ENCODE peak calls at places on chromosomes 11 and 22, in eight cellular contexts. S, D, M, H, Q, U, O and R are unnamed samples.

GRCh38 chr22:27633296-27633871 is 168.2 kb downstream of the MN1 start:
- DNase-seq in U (no peak), H (no peak), S (no peak), O (no peak), Q (no peak), D (no peak), M (no peak), R (no peak)

GRCh38 chr22:31830721-31831070 is 76.9 kb downstream of the DEPDC5 start:
- DNase-seq in S (no peak), U (no peak), M (peak), Q (no peak), O (peak), H (no peak), D (no peak), R (no peak)

GRCh38 chr11:15053201-15053685 is 20.1 kb upstream of the CALCB start:
- DNase-seq in S (no peak), Q (no peak), D (no peak), H (no peak), M (no peak), U (no peak), O (peak), R (peak)

GRCh38 chr22:38694945-38695344 is 5.8 kb downstream of the JOSD1 start:
- DNase-seq in U (peak), O (no peak), S (no peak), H (no peak), D (no peak), Q (no peak), M (no peak), R (no peak)

GRCh38 chr11:117495357-117495756 is 167.7 kb downstream of the CEP164 start:
- DNase-seq in S (no peak), M (no peak), H (no peak), U (no peak), O (no peak), Q (no peak), D (no peak), R (no peak)

GRCh38 chr22:21907638-21908522 is 40.4 kb upstream of the MAPK1 start:
- DNase-seq in S (no peak), H (no peak), M (no peak), U (no peak), D (no peak), Q (no peak), O (no peak), R (no peak)

GRCh38 chr22:19518568-19519030 is 5.6 kb downstream of the CLDN5 start:
- DNase-seq in M (no peak), S (no peak), D (no peak), O (no peak), U (no peak), Q (no peak), H (no peak), R (no peak)

GRCh38 chr11:123549901-123550619 is 104.4 kb downstream of the SCN3B start:
- DNase-seq in H (no peak), S (no peak), M (no peak), O (no peak), Q (no peak), U (no peak), D (no peak), R (no peak)

GRCh38 chr22:24165673-24166072 is 15.6 kb upstream of the SUSD2 start:
- DNase-seq in U (no peak), O (peak), H (no peak), D (no peak), M (no peak), S (no peak), Q (no peak), R (no peak)

GRCh38 chr22:25941365-25941960 is 199.5 kb downstream of the MYO18B start:
- DNase-seq in M (no peak), D (no peak), H (no peak), Q (no peak), O (no peak), U (no peak), S (no peak), R (no peak)

GRCh38 chr11:79809487-79809886 is 368.7 kb upstream of the TENM4 start:
- DNase-seq in D (no peak), H (no peak), S (no peak), O (no peak), Q (no peak), M (no peak), U (no peak), R (no peak)

GRCh38 chr22:47795477-47796127 is 1033.2 kb downstream of the TBC1D22A start:
- DNase-seq in D (no peak), Q (no peak), O (no peak), S (no peak), U (no peak), H (no peak), M (no peak), R (no peak)

GRCh38 chr11:47992959-47993820 is 12.8 kb downstream of the PTPRJ start:
- DNase-seq in S (peak), Q (no peak), O (no peak), D (no peak), H (peak), M (peak), U (peak), R (peak)

GRCh38 chr11:6812391-6813005 is 13.0 kb upstream of the OR6A2 start:
- DNase-seq in O (peak), U (peak), M (no peak), H (peak), Q (no peak), D (no peak), S (peak), R (no peak)

GRCh38 chr11:8258289-8258688 is 5.4 kb downstream of the LMO1 start:
- DNase-seq in D (no peak), H (no peak), Q (no peak), S (no peak), U (no peak), O (no peak), M (no peak), R (no peak)

GRCh38 chr22:38755911-38756532 is at the start of gene SUN2:
- DNase-seq in D (peak), S (peak), H (peak), Q (peak), O (peak), U (peak), M (peak), R (no peak)

GRCh38 chr11:108063410-108063809 is 54.7 kb downstream of the CUL5 start:
- DNase-seq in O (no peak), D (no peak), M (no peak), H (no peak), Q (no peak), U (no peak), S (no peak), R (no peak)

GRCh38 chr11:110878513-110878912 is 166.3 kb upstream of the ARHGAP20 start:
- DNase-seq in H (no peak), Q (no peak), U (peak), D (no peak), S (peak), O (no peak), M (no peak), R (peak)

GRCh38 chr11:123111465-123111864 is 49.5 kb upstream of the HSPA8 start:
- DNase-seq in U (peak), M (no peak), S (peak), O (peak), D (no peak), Q (no peak), H (peak), R (no peak)

GRCh38 chr11:13963169-13963948 is 836 bp downstream of the SPON1 start:
- DNase-seq in S (peak), D (no peak), U (no peak), H (no peak), O (no peak), Q (no peak), M (no peak), R (no peak)

GRCh38 chr22:22009661-22010060 is 27.1 kb upstream of the TOP3B start:
- DNase-seq in S (no peak), M (no peak), H (no peak), U (no peak), O (peak), Q (no peak), D (no peak), R (no peak)

GRCh38 chr22:44451016-44451415 is 47.0 kb downstream of the RTL6 start:
- DNase-seq in M (no peak), D (no peak), Q (no peak), U (no peak), S (no peak), O (no peak), H (no peak), R (no peak)

GRCh38 chr11:36033936-36034335 is 90.1 kb downstream of the LDLRAD3 start:
- DNase-seq in S (no peak), H (no peak), D (no peak), Q (no peak), O (no peak), M (no peak), U (no peak), R (no peak)

DNA sequence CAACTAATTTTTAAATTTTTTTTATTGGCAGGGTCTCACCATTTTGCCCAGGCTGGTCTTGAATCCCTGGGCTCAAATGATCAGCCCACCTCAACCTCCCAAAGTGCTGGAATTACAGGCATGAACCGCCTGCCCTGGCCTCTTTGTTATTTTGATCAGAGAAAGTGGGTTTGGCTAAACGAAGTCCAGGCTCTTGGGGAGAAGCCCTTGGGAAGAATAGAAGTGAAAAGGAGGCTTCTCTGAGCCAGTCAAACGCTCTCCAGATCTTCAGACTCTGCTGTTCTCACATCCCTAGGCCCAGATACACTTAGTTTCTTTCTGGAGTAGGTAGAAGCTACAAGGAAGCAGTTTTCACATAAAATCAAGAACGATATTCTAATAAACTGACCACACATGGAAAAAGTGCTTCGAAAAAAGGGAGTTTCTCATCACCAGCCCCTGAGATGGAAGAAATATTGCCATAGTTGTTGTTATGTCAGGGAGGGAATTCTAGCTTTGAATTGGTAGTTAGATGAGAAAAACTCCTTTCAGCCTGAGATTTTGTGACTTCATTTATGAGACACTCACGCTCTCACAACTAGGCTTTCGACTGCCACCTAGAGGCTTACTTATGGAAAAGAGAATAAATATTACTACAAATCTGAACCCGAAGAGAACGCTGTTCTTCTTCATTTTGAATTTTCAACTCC is 41.7 kb upstream of the AQP11 start:
- DNase-seq in U (peak), O (peak), D (no peak), M (peak), Q (no peak), S (peak), H (peak), R (peak)
- H3K4me3 ChIP-seq in U (no peak), O (no peak), D (no peak), M (no peak), Q (no peak), S (no peak), H (no peak), R (no peak)

GRCh38 chr11:73218106-73218829 is at the start of gene P2RY2:
- DNase-seq in Q (no peak), D (peak), H (peak), M (peak), U (peak), O (peak), S (peak), R (no peak)
- H3K4me3 ChIP-seq in Q (no peak), D (peak), H (peak), M (peak), U (peak), O (peak), S (peak), R (peak)

GRCh38 chr22:36377022-36377631 is 10.6 kb downstream of the MYH9 start:
- DNase-seq in U (no peak), S (no peak), D (no peak), O (no peak), H (no peak), M (no peak), Q (no peak), R (no peak)
- H3K4me3 ChIP-seq in U (no peak), S (no peak), D (no peak), O (no peak), H (no peak), M (no peak), Q (peak), R (no peak)

GRCh38 chr11:129312741-129313587 is 62.7 kb upstream of the BARX2 start:
- DNase-seq in H (no peak), U (no peak), M (no peak), S (peak), D (no peak), Q (no peak), O (no peak), R (no peak)
- H3K4me3 ChIP-seq in H (no peak), U (no peak), M (no peak), S (peak), D (no peak), Q (no peak), O (no peak), R (no peak)

DNA sequence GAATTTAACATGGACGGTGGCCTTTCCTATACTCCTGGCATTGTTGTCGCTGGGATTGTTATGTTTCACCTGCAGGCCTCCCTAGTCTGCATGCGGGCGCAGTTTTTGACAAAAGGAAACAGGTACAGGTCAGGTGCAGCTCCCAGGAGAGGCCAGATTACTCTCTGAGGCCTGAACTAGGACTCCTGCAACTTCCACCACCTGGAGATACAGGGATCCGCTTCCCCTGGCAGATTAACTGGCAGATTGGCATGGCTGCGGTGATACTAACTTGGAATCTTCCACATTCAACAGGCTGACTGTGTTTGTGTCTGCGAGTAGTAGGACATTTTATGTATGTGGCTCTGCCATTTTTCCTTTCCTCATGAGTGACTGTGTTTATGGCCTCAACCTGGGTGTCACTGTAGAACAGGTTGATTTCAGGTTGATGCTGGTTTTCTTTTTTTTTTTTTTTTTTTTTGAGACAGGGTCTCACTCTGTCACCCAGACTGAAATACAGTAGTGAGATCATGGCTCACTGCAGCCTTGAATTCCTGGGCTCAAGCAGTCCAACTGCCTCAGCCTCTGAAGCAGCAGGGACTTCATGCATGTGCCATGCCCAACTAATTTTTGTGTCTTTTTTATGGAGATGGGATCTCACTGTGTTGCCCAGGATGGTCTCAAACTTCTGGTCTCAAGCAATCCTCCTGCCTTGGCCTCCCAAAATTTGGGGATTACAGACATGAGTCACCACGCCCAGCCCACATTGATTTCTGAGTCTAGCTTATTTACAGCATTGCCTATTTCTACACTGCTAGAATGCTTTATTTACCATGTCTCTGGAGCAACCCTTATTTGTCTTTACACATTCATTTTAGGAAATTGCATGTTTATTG is 1.7 kb upstream of the USP28 start:
- DNase-seq in M (no peak), D (no peak), Q (no peak), H (no peak), O (no peak), U (no peak), S (no peak), R (no peak)
- H3K4me3 ChIP-seq in M (no peak), D (no peak), Q (no peak), H (no peak), O (no peak), U (no peak), S (no peak), R (no peak)

GRCh38 chr22:29475550-29475949 is 4.5 kb upstream of the NEFH start:
- DNase-seq in S (no peak), U (no peak), O (no peak), Q (no peak), M (no peak), D (no peak), H (no peak), R (no peak)
- H3K4me3 ChIP-seq in S (no peak), U (no peak), O (no peak), Q (no peak), M (no peak), D (no peak), H (no peak), R (no peak)

GRCh38 chr11:102111787-102112653 is 1.8 kb downstream of the YAP1 start:
- DNase-seq in U (peak), S (peak), D (peak), Q (no peak), H (peak), O (peak), M (no peak), R (peak)

GRCh38 chr11:102112654-102112926 is 2.3 kb downstream of the YAP1 start:
- DNase-seq in D (no peak), S (no peak), O (no peak), M (no peak), U (no peak), H (no peak), Q (no peak), R (no peak)

GRCh38 chr11:102110761-102111010 is 439 bp downstream of the YAP1 start:
- DNase-seq in D (no peak), Q (no peak), O (no peak), H (no peak), S (no peak), U (no peak), M (no peak), R (no peak)

GRCh38 chr11:102111011-102111786 is 952 bp downstream of the YAP1 start:
- DNase-seq in S (peak), Q (no peak), D (peak), H (peak), O (peak), M (peak), U (peak), R (peak)

DNA sequence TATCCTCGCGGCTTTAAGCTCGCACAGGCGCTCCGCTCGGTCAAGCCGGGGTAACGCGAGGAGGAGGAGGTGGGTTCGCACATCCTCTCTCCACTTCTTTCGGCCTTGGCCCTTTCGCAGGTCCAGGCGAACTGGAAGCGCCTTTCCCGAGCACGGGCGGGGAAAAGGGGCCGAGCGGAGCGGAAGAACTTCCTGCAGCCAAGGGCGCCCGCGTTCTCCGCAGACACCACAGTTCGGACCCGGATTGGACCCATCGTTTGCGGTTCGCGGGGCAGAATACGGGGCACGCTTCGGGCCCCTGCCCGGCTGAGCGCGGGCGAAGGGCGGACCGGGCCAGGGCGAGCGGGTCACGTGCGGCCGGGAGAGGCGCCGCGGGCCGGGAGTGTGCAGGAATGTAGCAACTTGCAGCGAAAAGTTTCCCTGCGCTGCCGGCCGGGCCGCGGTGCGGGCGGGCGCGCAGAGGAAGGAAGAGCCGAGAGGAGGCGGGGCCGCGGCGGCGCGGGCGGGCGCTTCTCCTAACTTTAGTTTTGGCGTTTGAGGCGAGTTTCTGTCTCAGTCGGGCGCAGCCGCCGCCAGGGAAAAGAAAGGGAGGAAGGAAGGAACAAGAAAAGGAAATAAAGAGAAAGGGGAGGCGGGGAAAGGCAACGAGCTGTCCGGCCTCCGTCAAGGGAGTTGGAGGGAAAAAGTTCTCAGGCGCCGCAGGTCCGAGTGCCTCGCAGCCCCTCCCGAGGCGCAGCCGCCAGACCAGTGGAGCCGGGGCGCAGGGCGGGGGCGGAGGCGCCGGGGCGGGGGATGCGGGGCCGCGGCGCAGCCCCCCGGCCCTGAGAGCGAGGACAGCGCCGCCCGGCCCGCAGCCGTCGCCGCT is at the start of gene YAP1:
- DNase-seq in O (peak), M (peak), U (peak), S (peak), H (peak), D (peak), Q (peak), R (peak)
- H3K4me3 ChIP-seq in O (peak), M (peak), U (peak), S (peak), H (peak), D (peak), Q (peak), R (peak)

GRCh38 chr11:66728760-66729385 is at the start of gene SPTBN2:
- DNase-seq in D (no peak), Q (no peak), U (no peak), H (no peak), M (peak), O (no peak), S (no peak), R (no peak)
- H3K4me3 ChIP-seq in D (peak), Q (no peak), U (peak), H (peak), M (peak), O (peak), S (peak), R (peak)

GRCh38 chr11:61793084-61793828 is 545 bp downstream of the FEN1 start:
- DNase-seq in H (peak), Q (no peak), U (no peak), O (peak), D (no peak), S (no peak), M (no peak), R (no peak)

GRCh38 chr11:61794579-61794978 is 1.9 kb downstream of the FEN1 start:
- DNase-seq in S (no peak), M (no peak), D (no peak), O (no peak), H (no peak), U (no peak), Q (no peak), R (no peak)

GRCh38 chr11:61795459-61795858 is 2.7 kb downstream of the FEN1 start:
- DNase-seq in O (no peak), D (no peak), H (no peak), Q (no peak), S (no peak), U (no peak), M (no peak), R (no peak)

GRCh38 chr11:61792310-61793083 is at the start of the genes FEN1 and TMEM258:
- DNase-seq in D (peak), U (peak), O (peak), M (peak), S (peak), Q (peak), H (peak), R (peak)

GRCh38 chr11:61793829-61794204 is 1.1 kb downstream of the FEN1 start:
- DNase-seq in D (no peak), U (no peak), H (no peak), M (no peak), S (no peak), Q (no peak), O (no peak), R (no peak)
- H3K4me3 ChIP-seq in D (peak), U (peak), H (peak), M (no peak), S (no peak), Q (no peak), O (peak), R (peak)